ENCODE peak calls at places on chromosomes 11 and 22, in six cellular contexts. R, P, F, D, G and Q are unnamed samples.

GRCh38 chr11:61912991-61913698 is 4.2 kb downstream of the RAB3IL1 start:
- DNase-seq in R (no peak), P (no peak), F (no peak), D (peak; percentile 14), G (no peak), Q (no peak)

GRCh38 chr22:42329504-42329903 is 59.1 kb upstream of the TCF20 start:
- DNase-seq in R (no peak), P (no peak), F (no peak), D (no peak), G (no peak), Q (no peak)

GRCh38 chr11:47060807-47061206 is 115.9 kb downstream of the ARFGAP2 start:
- DNase-seq in R (no peak), P (no peak), F (peak; percentile 4), D (no peak), G (no peak), Q (no peak)

GRCh38 chr11:47186076-47186936 is at the start of gene PACSIN3:
- DNase-seq in R (peak; percentile 26), P (peak; percentile 73), F (peak; percentile 63), D (peak; percentile 46), G (peak; percentile 75), Q (no peak)

GRCh38 chr11:133950874-133951483 is 5.8 kb downstream of the IGSF9B start:
- DNase-seq in R (no peak), P (peak; percentile 62), F (no peak), D (no peak), G (no peak), Q (no peak)

GRCh38 chr22:42056757-42057511 is 13.7 kb downstream of the NAGA start:
- DNase-seq in R (no peak), P (no peak), F (no peak), D (no peak), G (no peak), Q (no peak)

GRCh38 chr11:18618341-18619025 is 15.7 kb downstream of the SPTY2D1 start:
- DNase-seq in R (no peak), P (no peak), F (no peak), D (no peak), G (peak; percentile 35), Q (no peak)

GRCh38 chr22:19244600-19245352 is 46.7 kb downstream of the CLTCL1 start:
- DNase-seq in R (no peak), P (no peak), F (no peak), D (no peak), G (no peak), Q (no peak)

GRCh38 chr11:120124355-120124754 is 13.6 kb downstream of the TRIM29 start:
- DNase-seq in R (no peak), P (no peak), F (no peak), D (no peak), G (no peak), Q (no peak)

GRCh38 chr22:48494968-48495750 is 1332.5 kb downstream of the BRD1 start:
- DNase-seq in R (no peak), P (no peak), F (no peak), D (no peak), G (no peak), Q (no peak)

DNA sequence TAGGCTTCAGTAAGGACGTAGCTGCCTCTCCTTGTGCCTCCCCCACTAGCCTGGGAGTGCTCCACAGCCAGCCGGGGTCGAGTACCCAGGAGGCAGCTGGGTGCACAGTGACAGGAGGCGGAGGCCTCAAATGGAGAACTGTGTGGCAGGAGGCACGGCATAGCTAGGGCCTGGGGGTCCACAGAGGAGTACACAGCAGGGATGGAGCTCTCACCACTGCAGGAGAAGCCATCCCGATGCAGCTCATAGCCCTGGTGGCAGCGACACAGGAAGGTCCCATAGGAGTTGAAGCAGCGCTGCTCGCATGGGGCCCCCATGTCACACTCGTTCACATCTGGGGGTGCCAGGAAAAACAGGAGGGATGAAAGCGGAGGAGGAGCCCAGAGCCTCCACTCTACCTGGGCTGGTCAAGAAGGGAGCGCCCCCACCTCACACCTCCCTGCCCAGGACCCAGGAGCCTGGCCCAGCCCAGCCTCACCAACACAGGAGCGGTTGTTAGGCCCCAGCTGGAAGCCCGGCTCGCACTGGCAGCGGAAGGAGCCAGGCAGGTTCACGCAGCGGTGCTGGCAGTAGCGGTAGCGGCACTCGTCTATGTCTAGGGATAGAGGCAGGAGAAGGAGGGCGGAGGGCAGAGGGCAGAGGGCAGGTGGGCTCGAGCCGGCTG is 2.8 kb downstream of the EFEMP2 start:
- DNase-seq in R (no peak), P (no peak), F (no peak), D (no peak), G (no peak), Q (no peak)
- H3K9me3 ChIP-seq in R (no peaks in the 10 kb centered on the region), P (no peaks in the 10 kb centered on the region), F (no peaks in the 10 kb centered on the region), D (no peaks in the 10 kb centered on the region), G (no peaks in the 10 kb centered on the region), Q (no peaks in the 10 kb centered on the region)

DNA sequence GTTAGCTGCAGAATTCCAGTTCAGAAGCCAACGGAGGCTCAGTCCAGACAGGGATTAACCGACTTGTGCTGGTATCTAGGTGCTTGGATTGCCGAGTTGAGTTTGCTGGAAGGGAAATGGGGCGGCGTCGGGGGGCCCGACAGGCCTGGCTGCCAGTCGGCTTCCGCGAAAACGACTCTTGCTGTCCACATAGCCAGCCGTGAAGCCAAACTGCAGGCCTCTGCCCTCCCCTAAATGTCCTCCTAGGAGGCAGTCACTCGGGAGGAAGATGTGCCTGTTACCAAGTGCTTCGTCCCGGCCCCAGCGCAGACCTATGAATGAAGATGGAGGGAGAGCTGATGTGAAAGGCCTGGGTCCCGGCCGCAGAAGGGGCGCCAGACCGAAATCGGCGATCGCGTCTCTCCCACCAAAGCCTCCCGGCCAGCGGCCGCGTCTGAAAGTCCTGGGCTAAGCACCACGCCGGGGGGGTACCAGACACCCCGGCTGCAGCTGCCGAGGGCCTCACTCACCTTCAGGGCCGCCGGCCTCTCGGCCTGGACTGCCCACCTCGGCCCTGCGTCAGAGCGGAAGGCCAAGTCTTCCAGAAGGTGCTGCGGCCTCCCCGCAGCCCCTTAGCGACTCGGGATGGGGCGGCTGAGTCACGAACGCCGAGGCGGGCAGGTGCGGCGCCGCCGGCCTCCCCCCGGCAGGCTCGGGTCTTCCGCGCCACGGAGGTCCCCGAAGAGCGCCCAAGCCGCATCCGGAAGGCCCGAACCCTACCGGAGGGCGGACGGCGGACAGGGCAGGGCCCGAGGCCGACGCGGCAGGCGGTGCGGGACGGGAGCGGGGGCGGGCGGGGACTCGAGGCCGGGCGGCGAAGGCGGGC is 7.5 kb downstream of the DPAGT1 start:
- DNase-seq in R (peak; percentile 39), P (peak; percentile 49), F (peak; percentile 39), D (peak; percentile 45), G (peak; percentile 44), Q (no peak)
- H3K27ac ChIP-seq in R (peak overlapping the region; percentile 45), P (peak overlapping the region; percentile 93), F (peak overlapping the region; percentile 53), D (peak overlapping the region; percentile 90), G (peak overlapping the region; percentile 79), Q (peak overlapping the region; percentile 88)

DNA sequence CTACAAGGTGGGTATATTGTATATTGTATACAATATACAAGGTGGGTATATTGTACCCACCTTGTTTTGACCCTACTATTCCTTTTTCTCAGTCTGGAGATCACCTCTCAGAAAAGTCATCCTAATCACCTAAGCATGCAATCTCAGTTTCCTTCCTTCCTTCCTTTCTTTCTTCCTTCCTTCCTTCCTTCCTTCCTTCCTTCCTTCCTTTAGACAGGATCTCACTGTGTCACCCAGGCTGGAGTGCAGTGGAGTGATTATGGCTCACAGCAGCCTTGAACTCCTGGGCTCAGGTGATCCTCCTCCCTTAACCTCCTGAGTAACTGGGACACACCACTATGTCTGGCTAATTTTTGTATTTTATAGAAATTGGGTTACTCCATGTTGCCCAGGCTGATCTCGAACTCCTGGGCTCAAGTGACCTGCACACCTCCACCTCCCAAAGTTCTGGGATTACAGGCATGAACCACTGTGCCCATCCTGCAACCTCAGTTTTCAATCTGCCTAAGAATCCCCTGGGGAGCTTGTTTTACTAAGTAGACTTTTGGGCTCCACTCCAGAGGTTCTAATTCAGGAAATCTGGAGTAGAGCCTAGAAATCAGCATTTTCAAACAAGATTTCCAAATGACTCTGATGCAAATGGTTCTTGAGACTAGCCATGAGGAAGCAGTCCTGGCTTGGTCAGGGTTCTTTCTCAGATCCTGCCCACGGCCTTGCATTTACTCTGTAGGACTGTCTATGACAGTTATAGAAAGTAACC is 1.4 kb upstream of the KCNE3 start:
- DNase-seq in R (no peak), P (no peak), F (no peak), D (no peak), G (no peak), Q (no peak)
- H3K4me1 ChIP-seq in R (peaks cover 4% of the 10 kb centered on the region), P (no peaks in the 10 kb centered on the region), F (peaks cover 9% of the 10 kb centered on the region), D (no peaks in the 10 kb centered on the region), G (peaks cover 27% of the 10 kb centered on the region), Q (no peaks in the 10 kb centered on the region)

GRCh38 chr11:3347127-3347526 is 31.8 kb downstream of the ZNF195 start:
- DNase-seq in R (no peak), P (no peak), F (no peak), D (no peak), G (no peak), Q (no peak)
- H3K9me3 ChIP-seq in R (peaks cover 9% of the 10 kb centered on the region), P (no peaks in the 10 kb centered on the region), F (no peaks in the 10 kb centered on the region), D (no peaks in the 10 kb centered on the region), G (no peaks in the 10 kb centered on the region), Q (no peaks in the 10 kb centered on the region)

GRCh38 chr22:25160120-25160996 is 39.3 kb upstream of the CRYBB3 start:
- DNase-seq in R (no peak), P (no peak), F (no peak), D (no peak), G (no peak), Q (no peak)

GRCh38 chr22:25161916-25162530 is 37.6 kb upstream of the CRYBB3 start:
- DNase-seq in R (no peak), P (no peak), F (no peak), D (no peak), G (no peak), Q (no peak)

GRCh38 chr22:25161017-25161915 is 38.4 kb upstream of the CRYBB3 start:
- DNase-seq in R (no peak), P (no peak), F (no peak), D (no peak), G (no peak), Q (no peak)

GRCh38 chr22:25156736-25157135 is 42.9 kb upstream of the CRYBB3 start:
- DNase-seq in R (no peak), P (no peak), F (no peak), D (no peak), G (no peak), Q (no peak)

GRCh38 chr22:25159028-25159427 is 40.6 kb upstream of the CRYBB3 start:
- DNase-seq in R (no peak), P (no peak), F (no peak), D (no peak), G (no peak), Q (no peak)
- H3K27ac ChIP-seq in R (no peak overlapping the region), P (no peak overlapping the region), F (no peak overlapping the region), D (no peak overlapping the region), G (no peak overlapping the region), Q (no peak overlapping the region)

GRCh38 chr11:124612045-124612444 is 817 bp downstream of the PANX3 start:
- DNase-seq in R (no peak), P (no peak), F (no peak), D (no peak), G (no peak), Q (peak; percentile 8)

GRCh38 chr11:124611016-124611571 is at the start of gene PANX3:
- DNase-seq in R (no peak), P (no peak), F (no peak), D (no peak), G (no peak), Q (no peak)

GRCh38 chr11:124608146-124608545 is 3.1 kb upstream of the PANX3 start:
- DNase-seq in R (no peak), P (no peak), F (peak; percentile 28), D (no peak), G (no peak), Q (peak; percentile 13)

GRCh38 chr11:124612567-124613245 is 1.5 kb downstream of the PANX3 start:
- DNase-seq in R (no peak), P (peak; percentile 65), F (no peak), D (no peak), G (no peak), Q (no peak)

GRCh38 chr11:124610295-124610694 is 933 bp upstream of the PANX3 start:
- DNase-seq in R (no peak), P (no peak), F (no peak), D (no peak), G (no peak), Q (no peak)
- H3K4me1 ChIP-seq in R (no peaks in the 10 kb centered on the region), P (no peaks in the 10 kb centered on the region), F (no peaks in the 10 kb centered on the region), D (no peaks in the 10 kb centered on the region), G (no peaks in the 10 kb centered on the region), Q (no peaks in the 10 kb centered on the region)